ENCODE peak calls at places on chromosomes 3 and 15, in four cellular contexts. R, E, D and V are unnamed samples.

GRCh38 chr3:13092621-13093339 is 19.6 kb upstream of the IQSEC1 start:
- DNase-seq in R (no peak), E (no peak), D (no peak), V (no peak)

GRCh38 chr15:81897011-81897677 is 148.7 kb downstream of the MEX3B start:
- DNase-seq in R (no peak), E (no peak), D (no peak), V (no peak)

GRCh38 chr15:62775932-62776331 is 266.6 kb upstream of the TPM1 start:
- DNase-seq in R (no peak), E (no peak), D (no peak), V (no peak)

GRCh38 chr15:38589502-38589901 is 24.9 kb upstream of the RASGRP1 start:
- DNase-seq in R (no peak), E (peak), D (no peak), V (no peak)

GRCh38 chr15:38885477-38885952 is 320.9 kb upstream of the RASGRP1 start:
- DNase-seq in R (no peak), E (no peak), D (no peak), V (no peak)

GRCh38 chr15:71568226-71568625 is 242.1 kb upstream of the NR2E3 start:
- DNase-seq in R (no peak), E (no peak), D (no peak), V (no peak)

GRCh38 chr3:71500696-71501095 is 82.8 kb downstream of the FOXP1 start:
- DNase-seq in R (no peak), E (no peak), D (no peak), V (no peak)

GRCh38 chr15:53558384-53558783 is 201.1 kb downstream of the WDR72 start:
- DNase-seq in R (no peak), E (no peak), D (no peak), V (no peak)

GRCh38 chr3:155101398-155101797 is 21.3 kb downstream of the MME start:
- DNase-seq in R (no peak), E (no peak), D (no peak), V (no peak)

GRCh38 chr3:177673105-177673804 is 476.0 kb upstream of the TBL1XR1 start:
- DNase-seq in R (no peak), E (no peak), D (no peak), V (no peak)

GRCh38 chr3:121883507-121883906 is 10.7 kb upstream of the SLC15A2 start:
- DNase-seq in R (peak), E (no peak), D (no peak), V (peak)

GRCh38 chr15:37014566-37014965 is 85.8 kb downstream of the MEIS2 start:
- DNase-seq in R (no peak), E (no peak), D (no peak), V (no peak)

GRCh38 chr3:186842426-186843038 is at the start of gene ADIPOQ:
- DNase-seq in R (no peak), E (no peak), D (no peak), V (no peak)

GRCh38 chr3:41330465-41330864 is 131.2 kb downstream of the CTNNB1 start:
- DNase-seq in R (no peak), E (no peak), D (no peak), V (no peak)

GRCh38 chr3:29955413-29955812 is 651.0 kb upstream of the TGFBR2 start:
- DNase-seq in R (no peak), E (no peak), D (no peak), V (no peak)

GRCh38 chr3:88984832-88985231 is 122.6 kb upstream of the EPHA3 start:
- DNase-seq in R (no peak), E (no peak), D (no peak), V (no peak)

GRCh38 chr3:124558898-124559649 is 171.2 kb upstream of the UMPS start:
- DNase-seq in R (peak), E (peak), D (no peak), V (peak)

GRCh38 chr3:64594129-64594528 is 93.7 kb downstream of the ADAMTS9 start:
- DNase-seq in R (no peak), E (no peak), D (no peak), V (no peak)

GRCh38 chr15:29800441-29801366 is 21.6 kb downstream of the TJP1 start:
- DNase-seq in R (no peak), E (no peak), D (no peak), V (no peak)

GRCh38 chr3:52123106-52123708 is 31.0 kb downstream of the POC1A start:
- DNase-seq in R (peak), E (peak), D (peak), V (peak)

GRCh38 chr3:138890555-138891187 is 55.9 kb upstream of the PIK3CB start:
- DNase-seq in R (no peak), E (no peak), D (no peak), V (no peak)

GRCh38 chr15:38471974-38472373 is 18.0 kb downstream of the FAM98B start:
- DNase-seq in R (no peak), E (no peak), D (no peak), V (no peak)

GRCh38 chr3:34868935-34869334 is 770.4 kb upstream of the ARPP21 start:
- DNase-seq in R (no peak), E (no peak), D (no peak), V (no peak)

GRCh38 chr3:23129817-23130216 is 73.3 kb upstream of the UBE2E2 start:
- DNase-seq in R (no peak), E (peak), D (no peak), V (no peak)

GRCh38 chr15:81043568-81044301 is 43.0 kb downstream of the TLNRD1 start:
- DNase-seq in R (no peak), E (no peak), D (no peak), V (no peak)

GRCh38 chr3:113844622-113845222 is 6.1 kb downstream of the GRAMD1C start:
- DNase-seq in R (peak), E (no peak), D (no peak), V (no peak)